ENCODE peak calls at places on chromosome 2, in eight cellular contexts. U, L, R, P, Z, M, V and Q are unnamed samples.

GRCh38 chr2:240225116-240225515 is 84.7 kb upstream of the OTOS start:
- DNase-seq in U (no peak), L (no peak), R (no peak), P (no peak), Z (no peak), M (peak), V (peak), Q (no peak)

GRCh38 chr2:237333748-237334147 is 80.2 kb downstream of the COL6A3 start:
- DNase-seq in U (peak), L (no peak), R (no peak), P (no peak), Z (no peak), M (no peak), V (no peak), Q (no peak)

GRCh38 chr2:64768426-64769033 is 114.8 kb upstream of the SERTAD2 start:
- DNase-seq in U (no peak), L (no peak), R (no peak), P (no peak), Z (no peak), M (no peak), V (no peak), Q (no peak)

GRCh38 chr2:4995466-4995865 is 696.7 kb upstream of the SOX11 start:
- DNase-seq in U (peak), L (no peak), R (no peak), P (no peak), Z (no peak), M (no peak), V (no peak), Q (no peak)

GRCh38 chr2:70921839-70922590 is 13.7 kb upstream of the ATP6V1B1 start:
- DNase-seq in U (no peak), L (no peak), R (no peak), P (no peak), Z (no peak), M (peak), V (no peak), Q (no peak)

GRCh38 chr2:178241852-178242551 is 47.7 kb downstream of the OSBPL6 start:
- DNase-seq in U (peak), L (peak), R (peak), P (peak), Z (peak), M (no peak), V (no peak), Q (peak)

GRCh38 chr2:238108423-238109201 is 8.5 kb downstream of the ESPNL start:
- DNase-seq in U (peak), L (no peak), R (no peak), P (no peak), Z (peak), M (peak), V (peak), Q (no peak)

GRCh38 chr2:166984797-166985196 is 96.5 kb downstream of the XIRP2 start:
- DNase-seq in U (no peak), L (no peak), R (no peak), P (no peak), Z (no peak), M (no peak), V (no peak), Q (no peak)

GRCh38 chr2:3486047-3487027 is 33.0 kb downstream of the ADI1 start:
- DNase-seq in U (no peak), L (no peak), R (no peak), P (no peak), Z (no peak), M (peak), V (peak), Q (no peak)

GRCh38 chr2:158728422-158728821 is 66.7 kb upstream of the DAPL1 start:
- DNase-seq in U (no peak), L (no peak), R (no peak), P (no peak), Z (no peak), M (no peak), V (no peak), Q (no peak)

GRCh38 chr2:240215676-240216051 is 75.2 kb upstream of the OTOS start:
- DNase-seq in U (no peak), L (no peak), R (no peak), P (no peak), Z (no peak), M (peak), V (peak), Q (no peak)

GRCh38 chr2:10148268-10148667 is 25.7 kb downstream of the RRM2 start:
- DNase-seq in U (no peak), L (no peak), R (no peak), P (no peak), Z (no peak), M (no peak), V (no peak), Q (no peak)